ENCODE peak calls at places on chromosomes 6 and 20, in five cellular contexts. X is islet precursor cell; O is left ventricle myocardium inferior; M is activated T-helper 1 cell treated with anti-CD3 and anti-CD28 coated beads, Interleukin-2, amount 50 U/mL, for 16 hours; E is mucosa of gallbladder. Q is an unnamed sample.

GRCh38 chr6:106800379-106800778 is 171.0 kb downstream of the QRSL1 start:
- DNase-seq in X (no peak), O (no peak), M (no peak), E (no peak), Q (no peak)

GRCh38 chr20:37365760-37366638 is 20.1 kb downstream of the SRC start:
- DNase-seq in X (no peak), O (no peak), M (no peak), E (no peak), Q (no peak)

GRCh38 chr20:49115565-49115964 is 69.5 kb downstream of the CSE1L start:
- DNase-seq in X (no peak), O (no peak), M (no peak), E (no peak), Q (no peak)

GRCh38 chr6:83199865-83200230 is 6.7 kb downstream of the RWDD2A start:
- DNase-seq in X (peak), O (no peak), M (no peak), E (peak), Q (no peak)

GRCh38 chr6:157151029-157151428 is 172.3 kb downstream of the TMEM242 start:
- DNase-seq in X (no peak), O (no peak), M (no peak), E (no peak), Q (no peak)

GRCh38 chr6:149443411-149444181 is 41.2 kb downstream of the ZC3H12D start:
- DNase-seq in X (no peak), O (no peak), M (no peak), E (no peak), Q (no peak)

GRCh38 chr20:19522080-19522801 is 235.8 kb upstream of the RIN2 start:
- DNase-seq in X (no peak), O (no peak), M (no peak), E (no peak), Q (no peak)

GRCh38 chr20:58148891-58149290 is 79.6 kb downstream of the ANKRD60 start:
- DNase-seq in X (no peak), O (no peak), M (no peak), E (no peak), Q (no peak)

GRCh38 chr6:161835426-161836029 is 561.7 kb upstream of the AGPAT4 start:
- DNase-seq in X (no peak), O (no peak), M (no peak), E (no peak), Q (no peak)

GRCh38 chr6:25286891-25287290 is 7.7 kb downstream of the CARMIL1 start:
- DNase-seq in X (no peak), O (no peak), M (no peak), E (no peak), Q (no peak)

GRCh38 chr20:49505518-49505917 is 23.1 kb upstream of the KCNB1 start:
- DNase-seq in X (peak), O (no peak), M (no peak), E (no peak), Q (no peak)

GRCh38 chr6:65627015-65627414 is 80.0 kb downstream of the EYS start:
- DNase-seq in X (no peak), O (no peak), M (no peak), E (no peak), Q (no peak)

GRCh38 chr6:95687839-95688238 is 110.5 kb downstream of the MANEA start:
- DNase-seq in X (no peak), O (no peak), M (no peak), E (no peak), Q (no peak)

GRCh38 chr20:43940518-43941225 is 26.0 kb downstream of the TOX2 start:
- DNase-seq in X (no peak), O (no peak), M (no peak), E (no peak), Q (no peak)

GRCh38 chr6:11791354-11792107 is 12.9 kb upstream of the ADTRP start:
- DNase-seq in X (peak), O (no peak), M (no peak), E (no peak), Q (no peak)

GRCh38 chr6:71879016-71879415 is 7.3 kb upstream of the RIMS1 start:
- DNase-seq in X (no peak), O (no peak), M (no peak), E (no peak), Q (no peak)

GRCh38 chr6:170238741-170239565 is 51.9 kb downstream of the DLL1 start:
- DNase-seq in X (no peak), O (no peak), M (no peak), E (no peak), Q (no peak)